ENCODE peak calls at places on chromosomes 7 and 10, in six cellular contexts. Y is IMR-90, R is trophoblast cell, D is mesendoderm, O is H1, A is neuronal stem cell. X is an unnamed sample.

GRCh38 chr7:26293569-26294308 is 2.1 kb downstream of the SNX10 start:
- DNase-seq in Y (no peak), R (peak; percentile 39), D (no peak), O (no peak), A (no peak), X (no peak)

GRCh38 chr10:53699684-53700083 is 927.1 kb upstream of the MBL2 start:
- DNase-seq in Y (no peak), R (no peak), D (no peak), O (no peak), A (no peak), X (no peak)

GRCh38 chr7:82230826-82231581 is 212.6 kb downstream of the CACNA2D1 start:
- DNase-seq in Y (no peak), R (no peak), D (no peak), O (no peak), A (no peak), X (no peak)

GRCh38 chr7:133095119-133095671 is 13.3 kb upstream of the CHCHD3 start:
- DNase-seq in Y (no peak), R (peak; percentile 14), D (peak; percentile 83), O (no peak), A (no peak), X (no peak)

GRCh38 chr10:34106356-34106885 is 708.7 kb downstream of the PARD3 start:
- DNase-seq in Y (no peak), R (no peak), D (no peak), O (no peak), A (no peak), X (no peak)

GRCh38 chr7:123876557-123877256 is 31.7 kb downstream of the HYAL4 start:
- DNase-seq in Y (no peak), R (no peak), D (no peak), O (no peak), A (no peak), X (no peak)

GRCh38 chr10:7407368-7408002 is 3.3 kb downstream of the SFMBT2 start:
- DNase-seq in Y (no peak), R (no peak), D (peak; percentile 49), O (peak; percentile 59), A (no peak), X (peak; percentile 70)

GRCh38 chr7:66950311-66950710 is 29.3 kb downstream of the TMEM248 start:
- DNase-seq in Y (peak; percentile 20), R (no peak), D (no peak), O (no peak), A (no peak), X (peak; percentile 44)

GRCh38 chr10:133335238-133336122 is 1.2 kb downstream of the CALY start:
- DNase-seq in Y (peak; percentile 61), R (peak; percentile 51), D (peak; percentile 75), O (peak; percentile 83), A (peak; percentile 70), X (peak; percentile 69)

GRCh38 chr7:23002698-23003097 is 11.2 kb downstream of the HYCC1 start:
- DNase-seq in Y (no peak), R (no peak), D (no peak), O (no peak), A (no peak), X (no peak)

GRCh38 chr10:52297727-52298126 is 16.4 kb upstream of the DKK1 start:
- DNase-seq in Y (no peak), R (no peak), D (no peak), O (no peak), A (no peak), X (no peak)

GRCh38 chr7:116802144-116802747 is 60.1 kb upstream of the CAPZA2 start:
- DNase-seq in Y (peak; percentile 25), R (peak; percentile 90), D (no peak), O (no peak), A (peak; percentile 20), X (no peak)

GRCh38 chr10:126857178-126857806 is 47.9 kb upstream of the DOCK1 start:
- DNase-seq in Y (no peak), R (no peak), D (no peak), O (no peak), A (no peak), X (no peak)

GRCh38 chr10:3786295-3786981 is 1.4 kb upstream of the KLF6 start:
- DNase-seq in Y (peak; percentile 42), R (peak; percentile 59), D (peak; percentile 95), O (peak; percentile 68), A (no peak), X (peak; percentile 81)

GRCh38 chr7:105281966-105282365 is 106.8 kb downstream of the SRPK2 start:
- DNase-seq in Y (no peak), R (no peak), D (no peak), O (no peak), A (no peak), X (no peak)

GRCh38 chr7:22325671-22326070 is 31.3 kb downstream of the RAPGEF5 start:
- DNase-seq in Y (no peak), R (no peak), D (no peak), O (no peak), A (no peak), X (no peak)

GRCh38 chr7:141238546-141239218 is 164.8 kb downstream of the TMEM178B start:
- DNase-seq in Y (no peak), R (no peak), D (no peak), O (peak; percentile 46), A (no peak), X (no peak)

GRCh38 chr10:106680061-106680460 is 484.4 kb downstream of the SORCS1 start:
- DNase-seq in Y (no peak), R (no peak), D (no peak), O (no peak), A (no peak), X (no peak)

GRCh38 chr10:47261121-47261520 is 38.9 kb upstream of the GDF10 start:
- DNase-seq in Y (no peak), R (no peak), D (no peak), O (peak; percentile 22), A (no peak), X (no peak)

GRCh38 chr7:63205136-63205535 is 793.5 kb upstream of the ZNF722 start:
- DNase-seq in Y (no peak), R (no peak), D (no peak), O (no peak), A (no peak), X (no peak)

GRCh38 chr7:137538361-137538762 is 194.8 kb upstream of the PTN start:
- DNase-seq in Y (peak; percentile 90), R (no peak), D (no peak), O (no peak), A (no peak), X (peak; percentile 68)

GRCh38 chr10:102917314-102917961 is 656 bp upstream of the CNNM2 start:
- DNase-seq in Y (peak; percentile 61), R (peak; percentile 75), D (peak; percentile 81), O (peak; percentile 91), A (peak; percentile 84), X (peak; percentile 79)

GRCh38 chr7:143380646-143381426 is at the start of gene ZYX:
- DNase-seq in Y (peak; percentile 95), R (peak; percentile 95), D (peak; percentile 98), O (peak; percentile 91), A (peak; percentile 87), X (peak; percentile 96)
- H3K4ac ChIP-seq in Y (peak within 1 kb of the TSS; percentile 96), R (peak within 1 kb of the TSS; percentile 98), D (peak within 1 kb of the TSS; percentile 100), O (peak within 1 kb of the TSS; percentile 91), A (no peak within 1 kb of the TSS), X (peak within 1 kb of the TSS; percentile 98)

DNA sequence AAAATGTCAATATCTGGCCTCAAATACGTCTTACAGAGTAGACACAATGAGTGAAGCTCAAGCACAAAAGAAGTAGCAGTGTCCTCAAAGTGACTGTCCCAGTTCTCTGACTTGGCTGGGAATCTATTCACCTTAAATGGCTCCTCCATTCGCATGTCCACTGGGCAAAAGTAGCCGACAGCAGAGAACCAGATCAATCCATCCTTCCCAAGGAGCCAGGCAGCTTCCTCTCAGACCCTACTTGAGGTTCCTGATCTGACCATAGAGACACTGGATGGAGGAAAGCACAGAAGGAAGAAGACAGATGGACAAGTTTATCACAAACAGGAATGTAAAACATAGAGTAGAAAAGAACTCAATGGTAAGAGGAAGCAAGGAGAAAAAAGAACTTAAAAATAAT is 53.5 kb downstream of the CDK6 start:
- DNase-seq in Y (no peak), R (no peak), D (no peak), O (no peak), A (no peak), X (no peak)
- H2AK5ac ChIP-seq in Y (no peak overlapping the region), R (no peak overlapping the region), D (no peak overlapping the region), O (no peak overlapping the region), A (no peak overlapping the region), X (peak overlapping the region; percentile 56)

GRCh38 chr7:32515890-32516550 is 20.7 kb downstream of the AVL9 start:
- DNase-seq in Y (peak; percentile 27), R (no peak), D (no peak), O (no peak), A (no peak), X (no peak)

GRCh38 chr7:32522746-32523145 is 27.5 kb downstream of the AVL9 start:
- DNase-seq in Y (no peak), R (no peak), D (no peak), O (no peak), A (no peak), X (no peak)

GRCh38 chr7:32518534-32519140 is 23.3 kb downstream of the AVL9 start:
- DNase-seq in Y (peak; percentile 71), R (no peak), D (peak; percentile 94), O (no peak), A (peak; percentile 51), X (peak; percentile 62)

GRCh38 chr7:32516551-32517082 is 21.3 kb downstream of the AVL9 start:
- DNase-seq in Y (no peak), R (no peak), D (no peak), O (no peak), A (no peak), X (no peak)

DNA sequence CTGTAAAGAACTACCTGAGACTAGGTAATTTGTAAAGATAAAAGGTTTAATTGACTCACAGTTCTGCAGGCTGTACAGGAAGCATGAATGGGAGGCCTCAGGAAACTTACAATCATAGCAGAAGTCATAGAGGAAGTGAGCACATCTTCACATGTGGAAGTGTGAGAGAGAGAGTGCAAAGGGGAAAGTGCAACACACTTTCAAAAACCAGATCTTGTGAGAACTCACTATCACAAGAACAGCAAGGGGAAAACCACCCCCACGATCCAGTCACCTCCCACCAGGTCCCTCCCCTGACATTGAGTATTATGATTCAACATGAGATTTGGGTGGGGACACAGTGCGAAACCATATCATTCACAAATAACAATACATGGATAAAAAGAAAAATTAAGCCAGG is 24.5 kb downstream of the AVL9 start:
- DNase-seq in Y (no peak), R (no peak), D (no peak), O (no peak), A (no peak), X (no peak)
- H3K4me3 ChIP-seq in Y (no peak overlapping the region), R (no peak overlapping the region), D (no peak overlapping the region), O (no peak overlapping the region), A (no peak overlapping the region), X (no peak overlapping the region)

GRCh38 chr7:88127637-88128290 is 92.1 kb downstream of the SRI start:
- DNase-seq in Y (no peak), R (no peak), D (no peak), O (no peak), A (no peak), X (no peak)
- H3K4ac ChIP-seq in Y (no peak overlapping the region), R (no peak overlapping the region), D (no peak overlapping the region), O (no peak overlapping the region), A (no peak overlapping the region), X (no peak overlapping the region)

X was measured in mesenchymal stem cell.